ENCODE peak calls at places on chromosomes 3 and 15, in six cellular contexts. One of them, this sample, is unnamed.

GRCh38 chr3:27728195-27729087 is 6.3 kb upstream of the EOMES start:
- DNase-seq in mesothelial cell of epicardium: peak
- DNase-seq in fibroblast of pulmonary artery: no peak
- DNase-seq in GM10248: no peak
- DNase-seq in CD4-positive, alpha-beta T cell: no peak
- DNase-seq in chondrocyte: no peak
- DNase-seq in this sample: no peak

GRCh38 chr3:48765376-48765775 is 48.4 kb upstream of the IP6K2 start:
- DNase-seq in mesothelial cell of epicardium: no peak
- DNase-seq in fibroblast of pulmonary artery: peak
- DNase-seq in GM10248: no peak
- DNase-seq in CD4-positive, alpha-beta T cell: no peak
- DNase-seq in chondrocyte: no peak
- DNase-seq in this sample: no peak

GRCh38 chr15:95284933-95285401 is 1045.5 kb upstream of the NR2F2 start:
- DNase-seq in mesothelial cell of epicardium: no peak
- DNase-seq in fibroblast of pulmonary artery: peak
- DNase-seq in GM10248: no peak
- DNase-seq in CD4-positive, alpha-beta T cell: no peak
- DNase-seq in chondrocyte: no peak
- DNase-seq in this sample: no peak

GRCh38 chr3:4997946-4998345 is 18.7 kb downstream of the BHLHE40 start:
- DNase-seq in mesothelial cell of epicardium: no peak
- DNase-seq in fibroblast of pulmonary artery: no peak
- DNase-seq in GM10248: no peak
- DNase-seq in CD4-positive, alpha-beta T cell: no peak
- DNase-seq in chondrocyte: no peak
- DNase-seq in this sample: no peak

GRCh38 chr3:153658151-153658550 is 463.0 kb upstream of the ARHGEF26 start:
- DNase-seq in mesothelial cell of epicardium: no peak
- DNase-seq in fibroblast of pulmonary artery: peak
- DNase-seq in GM10248: no peak
- DNase-seq in CD4-positive, alpha-beta T cell: no peak
- DNase-seq in chondrocyte: no peak
- DNase-seq in this sample: no peak

GRCh38 chr15:98071786-98072185 is 111.3 kb downstream of the ARRDC4 start:
- DNase-seq in mesothelial cell of epicardium: no peak
- DNase-seq in fibroblast of pulmonary artery: no peak
- DNase-seq in GM10248: no peak
- DNase-seq in CD4-positive, alpha-beta T cell: no peak
- DNase-seq in chondrocyte: no peak
- DNase-seq in this sample: no peak

GRCh38 chr3:41362638-41363559 is 163.6 kb downstream of the CTNNB1 start:
- DNase-seq in mesothelial cell of epicardium: no peak
- DNase-seq in fibroblast of pulmonary artery: peak
- DNase-seq in GM10248: no peak
- DNase-seq in CD4-positive, alpha-beta T cell: no peak
- DNase-seq in chondrocyte: no peak
- DNase-seq in this sample: no peak

GRCh38 chr15:74725241-74725774 is at the start of gene CYP1A1:
- DNase-seq in mesothelial cell of epicardium: no peak
- DNase-seq in fibroblast of pulmonary artery: no peak
- DNase-seq in GM10248: no peak
- DNase-seq in CD4-positive, alpha-beta T cell: no peak
- DNase-seq in chondrocyte: no peak
- DNase-seq in this sample: no peak

GRCh38 chr3:126914226-126914625 is 68.7 kb upstream of the PLXNA1 start:
- DNase-seq in mesothelial cell of epicardium: no peak
- DNase-seq in fibroblast of pulmonary artery: no peak
- DNase-seq in GM10248: no peak
- DNase-seq in CD4-positive, alpha-beta T cell: no peak
- DNase-seq in chondrocyte: no peak
- DNase-seq in this sample: no peak

DNA sequence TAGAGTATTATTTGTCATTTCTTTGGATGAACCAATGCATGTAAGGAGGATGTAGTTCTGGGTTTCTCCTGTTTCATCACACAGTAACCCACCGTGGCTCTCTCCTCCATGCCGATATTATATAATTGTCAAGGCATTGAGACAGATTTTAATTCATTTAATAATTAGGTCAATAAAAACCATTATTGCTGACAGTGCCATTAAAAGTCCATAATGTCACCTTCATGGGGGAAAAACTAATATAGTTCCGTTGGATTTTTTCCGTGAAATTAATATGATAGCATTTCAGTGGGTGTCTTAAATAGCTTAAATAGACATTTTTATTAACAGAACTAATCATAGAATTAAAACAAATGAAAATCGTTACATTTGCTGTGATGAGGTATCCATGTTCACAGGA is 747.7 kb upstream of the CFAP20DC start:
- DNase-seq in mesothelial cell of epicardium: no peak
- DNase-seq in fibroblast of pulmonary artery: no peak
- DNase-seq in GM10248: no peak
- DNase-seq in CD4-positive, alpha-beta T cell: no peak
- DNase-seq in chondrocyte: no peak
- DNase-seq in this sample: no peak
- TF ChIP-seq CTCF in mesothelial cell of epicardium: no peak
- TF ChIP-seq CTCF in fibroblast of pulmonary artery: no peak
- TF ChIP-seq CTCF in GM10248: no peak
- TF ChIP-seq CTCF in CD4-positive, alpha-beta T cell: no peak
- TF ChIP-seq CTCF in chondrocyte: no peak
- TF ChIP-seq CTCF in this sample: no peak

DNA sequence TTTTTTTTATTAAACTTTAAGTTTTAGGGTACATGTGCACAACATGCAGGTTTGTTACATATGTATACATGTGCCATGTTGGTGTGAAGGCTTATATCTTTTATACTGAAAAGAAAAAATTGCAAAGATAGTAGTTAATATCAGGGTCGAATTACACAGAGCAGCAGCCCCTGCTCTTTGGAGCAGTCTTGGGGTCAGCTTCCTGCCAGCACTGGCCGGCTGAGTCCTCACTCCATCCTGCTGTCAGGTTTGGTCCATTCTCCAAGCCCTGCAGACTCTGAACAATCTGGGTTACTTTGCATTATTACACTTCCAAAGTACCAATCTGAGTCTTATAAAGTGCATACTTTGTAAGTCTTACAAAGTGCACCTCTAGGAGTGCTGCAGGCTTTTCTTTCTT is 66.0 kb downstream of the COL8A1 start:
- DNase-seq in mesothelial cell of epicardium: no peak
- DNase-seq in fibroblast of pulmonary artery: no peak
- DNase-seq in GM10248: no peak
- DNase-seq in CD4-positive, alpha-beta T cell: no peak
- DNase-seq in chondrocyte: no peak
- DNase-seq in this sample: no peak
- TF ChIP-seq CTCF in mesothelial cell of epicardium: no peak
- TF ChIP-seq CTCF in fibroblast of pulmonary artery: peak
- TF ChIP-seq CTCF in GM10248: no peak
- TF ChIP-seq CTCF in CD4-positive, alpha-beta T cell: no peak
- TF ChIP-seq CTCF in chondrocyte: peak
- TF ChIP-seq CTCF in this sample: no peak

GRCh38 chr15:50681467-50681866 is 5.1 kb downstream of the TRPM7 start:
- DNase-seq in mesothelial cell of epicardium: no peak
- DNase-seq in fibroblast of pulmonary artery: no peak
- DNase-seq in GM10248: no peak
- DNase-seq in CD4-positive, alpha-beta T cell: no peak
- DNase-seq in chondrocyte: no peak
- DNase-seq in this sample: no peak

GRCh38 chr15:50687302-50687902 is 805 bp upstream of the TRPM7 start:
- DNase-seq in mesothelial cell of epicardium: no peak
- DNase-seq in fibroblast of pulmonary artery: no peak
- DNase-seq in GM10248: no peak
- DNase-seq in CD4-positive, alpha-beta T cell: no peak
- DNase-seq in chondrocyte: no peak
- DNase-seq in this sample: no peak

GRCh38 chr15:50686468-50687301 is at the start of gene TRPM7:
- DNase-seq in mesothelial cell of epicardium: peak
- DNase-seq in fibroblast of pulmonary artery: peak
- DNase-seq in GM10248: peak
- DNase-seq in CD4-positive, alpha-beta T cell: peak
- DNase-seq in chondrocyte: peak
- DNase-seq in this sample: peak

GRCh38 chr15:50685976-50686467 is 575 bp downstream of the TRPM7 start:
- DNase-seq in mesothelial cell of epicardium: peak
- DNase-seq in fibroblast of pulmonary artery: peak
- DNase-seq in GM10248: peak
- DNase-seq in CD4-positive, alpha-beta T cell: peak
- DNase-seq in chondrocyte: no peak
- DNase-seq in this sample: peak

GRCh38 chr15:50685191-50685975 is 1.2 kb downstream of the TRPM7 start:
- DNase-seq in mesothelial cell of epicardium: no peak
- DNase-seq in fibroblast of pulmonary artery: peak
- DNase-seq in GM10248: no peak
- DNase-seq in CD4-positive, alpha-beta T cell: no peak
- DNase-seq in chondrocyte: no peak
- DNase-seq in this sample: no peak
- TF ChIP-seq CTCF in mesothelial cell of epicardium: no peak
- TF ChIP-seq CTCF in fibroblast of pulmonary artery: peak
- TF ChIP-seq CTCF in GM10248: no peak
- TF ChIP-seq CTCF in CD4-positive, alpha-beta T cell: no peak
- TF ChIP-seq CTCF in chondrocyte: peak
- TF ChIP-seq CTCF in this sample: no peak

DNA sequence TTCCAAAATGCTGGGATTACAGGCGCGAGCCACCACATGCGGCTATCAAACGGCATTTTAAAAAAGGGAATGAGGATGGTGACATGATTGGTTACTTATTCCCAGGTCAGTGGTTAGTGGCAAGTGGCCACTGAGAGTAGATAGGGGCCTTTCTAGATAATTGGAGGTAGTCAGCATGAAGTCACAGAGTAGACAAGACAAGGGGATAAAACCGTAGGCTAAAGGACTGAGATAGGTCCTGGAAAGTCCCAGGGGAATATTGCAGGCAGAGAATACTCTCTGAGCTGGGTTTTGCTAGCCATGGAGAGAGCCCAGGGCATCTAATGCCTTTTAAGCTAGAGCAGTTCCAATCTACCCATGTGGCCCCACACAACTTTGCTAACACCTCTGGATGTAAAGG is 52.2 kb downstream of the KCNAB1 start:
- DNase-seq in mesothelial cell of epicardium: no peak
- DNase-seq in fibroblast of pulmonary artery: no peak
- DNase-seq in GM10248: no peak
- DNase-seq in CD4-positive, alpha-beta T cell: no peak
- DNase-seq in chondrocyte: no peak
- DNase-seq in this sample: no peak
- TF ChIP-seq CTCF in mesothelial cell of epicardium: no peak
- TF ChIP-seq CTCF in fibroblast of pulmonary artery: no peak
- TF ChIP-seq CTCF in GM10248: no peak
- TF ChIP-seq CTCF in CD4-positive, alpha-beta T cell: no peak
- TF ChIP-seq CTCF in chondrocyte: no peak
- TF ChIP-seq CTCF in this sample: no peak

DNA sequence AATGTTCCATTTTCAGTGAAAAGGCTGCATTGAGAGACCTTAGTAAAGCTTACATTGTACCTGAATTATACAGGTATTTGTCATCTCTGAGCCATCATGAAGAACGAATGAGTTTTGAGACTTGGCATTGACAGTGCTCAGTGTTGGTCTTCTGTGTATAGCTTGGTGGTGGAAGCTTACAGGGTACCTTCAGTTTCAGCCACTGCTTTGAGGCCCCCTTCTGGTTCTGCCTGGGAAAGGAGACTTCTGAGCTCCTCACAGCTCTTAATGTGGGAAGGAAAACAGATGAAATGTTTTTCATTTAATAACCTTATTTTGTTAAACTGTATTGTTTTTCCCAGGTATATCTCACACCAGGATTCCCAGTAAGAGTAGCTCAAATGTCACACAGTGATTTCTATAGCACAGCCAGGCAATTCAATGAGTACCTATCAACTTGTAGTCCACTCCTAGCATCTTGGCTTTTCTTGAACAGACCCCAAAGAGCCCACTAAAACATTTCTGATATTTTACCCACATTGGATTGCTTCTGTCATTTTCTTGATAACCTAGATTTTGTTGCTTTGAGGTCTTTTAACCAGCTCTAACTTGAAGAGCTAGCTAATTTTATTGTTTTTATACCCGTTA is 5.6 kb downstream of the SERPINI1 start:
- DNase-seq in mesothelial cell of epicardium: no peak
- DNase-seq in fibroblast of pulmonary artery: peak
- DNase-seq in GM10248: peak
- DNase-seq in CD4-positive, alpha-beta T cell: no peak
- DNase-seq in chondrocyte: no peak
- DNase-seq in this sample: no peak
- TF ChIP-seq CTCF in mesothelial cell of epicardium: no peak
- TF ChIP-seq CTCF in fibroblast of pulmonary artery: peak
- TF ChIP-seq CTCF in GM10248: peak
- TF ChIP-seq CTCF in CD4-positive, alpha-beta T cell: peak
- TF ChIP-seq CTCF in chondrocyte: peak
- TF ChIP-seq CTCF in this sample: peak

DNA sequence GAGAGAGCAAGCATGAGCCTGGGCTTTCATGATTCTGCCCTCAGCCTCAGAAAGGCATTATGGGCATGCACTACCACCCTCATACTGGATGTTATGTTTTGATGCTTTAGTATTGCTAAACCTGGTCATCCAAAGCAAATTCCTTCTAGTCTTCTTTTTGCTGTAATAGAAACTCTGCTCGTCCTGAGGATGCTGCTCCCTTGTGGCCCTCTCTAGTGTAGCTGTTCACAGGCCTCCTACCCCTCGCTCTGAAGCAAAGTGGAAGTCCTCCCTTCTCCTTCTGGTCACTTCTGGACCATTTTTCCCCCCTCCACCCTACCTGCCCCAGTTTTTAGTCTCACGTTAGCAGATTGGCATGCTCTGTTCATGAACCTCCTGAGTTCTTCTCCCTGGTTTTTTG is 22.9 kb upstream of the CCNL1 start:
- DNase-seq in mesothelial cell of epicardium: no peak
- DNase-seq in fibroblast of pulmonary artery: no peak
- DNase-seq in GM10248: no peak
- DNase-seq in CD4-positive, alpha-beta T cell: no peak
- DNase-seq in chondrocyte: no peak
- DNase-seq in this sample: no peak
- TF ChIP-seq CTCF in mesothelial cell of epicardium: no peak
- TF ChIP-seq CTCF in fibroblast of pulmonary artery: no peak
- TF ChIP-seq CTCF in GM10248: no peak
- TF ChIP-seq CTCF in CD4-positive, alpha-beta T cell: no peak
- TF ChIP-seq CTCF in chondrocyte: no peak
- TF ChIP-seq CTCF in this sample: no peak

DNA sequence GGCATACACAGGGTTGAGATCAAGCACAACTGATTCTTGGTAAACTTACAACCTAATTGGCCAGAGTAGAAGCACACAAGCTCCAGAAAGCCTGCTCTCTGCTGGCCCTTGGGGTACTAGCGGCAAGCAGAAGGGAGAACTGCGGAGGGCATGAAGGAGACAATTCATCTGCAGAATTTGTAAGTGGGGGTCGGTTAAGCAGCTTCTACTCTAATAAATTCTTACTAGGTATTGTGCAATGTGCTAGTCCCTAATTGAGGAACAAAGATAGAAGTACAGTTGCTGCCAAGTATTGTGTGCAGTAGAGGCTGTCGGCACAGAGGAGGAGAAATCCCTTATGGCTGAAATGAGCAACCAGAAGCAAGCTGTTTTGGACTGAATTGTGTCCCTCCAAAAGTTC is 91.2 kb upstream of the VEPH1 start:
- DNase-seq in mesothelial cell of epicardium: no peak
- DNase-seq in fibroblast of pulmonary artery: peak
- DNase-seq in GM10248: no peak
- DNase-seq in CD4-positive, alpha-beta T cell: no peak
- DNase-seq in chondrocyte: no peak
- DNase-seq in this sample: no peak
- TF ChIP-seq CTCF in mesothelial cell of epicardium: no peak
- TF ChIP-seq CTCF in fibroblast of pulmonary artery: peak
- TF ChIP-seq CTCF in GM10248: no peak
- TF ChIP-seq CTCF in CD4-positive, alpha-beta T cell: no peak
- TF ChIP-seq CTCF in chondrocyte: no peak
- TF ChIP-seq CTCF in this sample: no peak

GRCh38 chr3:43638594-43639447 is 17.0 kb upstream of the ANO10 start:
- DNase-seq in mesothelial cell of epicardium: no peak
- DNase-seq in fibroblast of pulmonary artery: no peak
- DNase-seq in GM10248: peak
- DNase-seq in CD4-positive, alpha-beta T cell: no peak
- DNase-seq in chondrocyte: no peak
- DNase-seq in this sample: no peak
- TF ChIP-seq CTCF in mesothelial cell of epicardium: no peak
- TF ChIP-seq CTCF in fibroblast of pulmonary artery: no peak
- TF ChIP-seq CTCF in GM10248: peak
- TF ChIP-seq CTCF in CD4-positive, alpha-beta T cell: no peak
- TF ChIP-seq CTCF in chondrocyte: no peak
- TF ChIP-seq CTCF in this sample: no peak

This sample was measured in progenitor cell of endocrine pancreas.